ENCODE peak calls at places on chromosome 1, in six cellular contexts. R is G401; A is A549; D is T1000; P is H54; V is activated CD8-positive, alpha-beta T cell treated with anti-CD3 and anti-CD28 coated beads, Interleukin-2, amount 10 ng/mL, durations not matched to agents 7 days and 5 days. K is an unnamed sample.

GRCh38 chr1:37485902-37486679 is 11.7 kb downstream of the ZC3H12A start:
- DNase-seq in P (no peak), A (peak; percentile 19), V (no peak), D (no peak), R (no peak), K (no peak)

GRCh38 chr1:53442297-53442696 is 16.9 kb upstream of the DMRTB1 start:
- DNase-seq in P (no peak), A (no peak), R (no peak), V (no peak), D (peak; percentile 20), K (no peak)

GRCh38 chr1:197984273-197984672 is 67.1 kb downstream of the LHX9 start:
- DNase-seq in A (no peak), V (no peak), D (no peak), R (no peak), P (no peak), K (no peak)

GRCh38 chr1:143720087-143721023 is 251.4 kb downstream of the FAM72C start:
- DNase-seq in V (no peak), D (no peak), A (peak; percentile 66), P (peak; percentile 19), R (peak; percentile 79), K (no peak)

GRCh38 chr1:111222308-111223125 is 5.0 kb upstream of the CHI3L2 start:
- DNase-seq in P (peak; percentile 73), V (peak; percentile 88), R (peak; percentile 26), D (peak; percentile 75), A (peak; percentile 56), K (no peak)

GRCh38 chr1:197144570-197145325 is 1.7 kb downstream of the ASPM start:
- DNase-seq in R (no peak), V (no peak), D (no peak), P (no peak), A (no peak), K (no peak)

GRCh38 chr1:92004129-92004528 is 25.7 kb upstream of the EPHX4 start:
- DNase-seq in P (no peak), A (no peak), D (no peak), V (no peak), R (no peak), K (no peak)

GRCh38 chr1:5287178-5288155 is 633.1 kb downstream of the AJAP1 start:
- DNase-seq in V (no peak), R (peak; percentile 65), A (no peak), D (no peak), P (no peak), K (no peak)

GRCh38 chr1:198443374-198444233 is 96.9 kb downstream of the ATP6V1G3 start:
- DNase-seq in P (peak; percentile 30), R (no peak), A (peak; percentile 91), D (peak; percentile 22), V (no peak), K (no peak)

GRCh38 chr1:180144659-180145357 is 9.9 kb upstream of the QSOX1 start:
- DNase-seq in V (no peak), A (no peak), D (no peak), P (no peak), R (no peak), K (no peak)

GRCh38 chr1:51607676-51608075 is 9.2 kb upstream of the OSBPL9 start:
- DNase-seq in R (no peak), A (no peak), V (no peak), P (no peak), D (no peak), K (no peak)

GRCh38 chr1:64077281-64077940 is 126.0 kb upstream of the UBE2U start:
- DNase-seq in A (no peak), V (no peak), D (no peak), P (no peak), R (no peak), K (no peak)

GRCh38 chr1:182974792-182975191 is 21.8 kb upstream of the SHCBP1L start:
- DNase-seq in P (no peak), D (no peak), V (no peak), R (no peak), A (peak; percentile 13), K (no peak)

GRCh38 chr1:201692307-201693018 is 136.5 kb upstream of the IPO9 start:
- DNase-seq in V (no peak), D (no peak), R (no peak), P (no peak), A (no peak), K (no peak)

GRCh38 chr1:116147972-116148371 is 36.8 kb downstream of the MAB21L3 start:
- DNase-seq in A (no peak), P (no peak), R (no peak), V (no peak), D (no peak), K (no peak)

GRCh38 chr1:6142036-6142621 is 38.0 kb downstream of the CHD5 start:
- DNase-seq in P (no peak), R (no peak), V (no peak), A (no peak), D (no peak), K (no peak)

GRCh38 chr1:119451158-119451557 is 36.2 kb downstream of the HSD3B2 start:
- DNase-seq in R (no peak), D (no peak), P (no peak), A (no peak), V (no peak), K (no peak)

GRCh38 chr1:42165511-42166210 is 1.1 kb upstream of the GUCA2A start:
- DNase-seq in P (peak; percentile 86), A (peak; percentile 83), R (no peak), D (peak; percentile 90), V (no peak), K (no peak)

GRCh38 chr1:234585333-234586055 is 24.5 kb downstream of the IRF2BP2 start:
- DNase-seq in A (no peak), R (no peak), V (no peak), D (no peak), P (no peak), K (no peak)

GRCh38 chr1:152037920-152038658 is 1.3 kb upstream of the S100A11 start:
- DNase-seq in A (no peak), V (no peak), R (no peak), P (no peak), D (no peak), K (peak; percentile 94)

GRCh38 chr1:39892611-39893595 is 8.8 kb downstream of the MYCL start:
- DNase-seq in R (no peak), V (no peak), A (peak; percentile 51), D (no peak), P (peak; percentile 71), K (no peak)

GRCh38 chr1:3717715-3718601 is 34.3 kb upstream of the CCDC27 start:
- DNase-seq in A (no peak), P (no peak), R (no peak), V (peak; percentile 40), D (no peak), K (no peak)

GRCh38 chr1:177817969-177818872 is 151.6 kb downstream of the SEC16B start:
- DNase-seq in P (no peak), V (no peak), A (no peak), D (no peak), R (no peak), K (no peak)

GRCh38 chr1:110944806-110945205 is 18.9 kb downstream of the LRIF1 start:
- DNase-seq in R (no peak), P (no peak), D (no peak), V (no peak), A (no peak), K (no peak)

GRCh38 chr1:151720190-151720953 is 950 bp upstream of the RIIAD1 start:
- DNase-seq in D (no peak), V (peak; percentile 27), P (no peak), A (no peak), R (peak; percentile 55), K (no peak)